ENCODE peak calls at places on chromosomes 5 and 9, in five cellular contexts. P, B, Z, Q and J are unnamed samples.
A peak's percentile ranks its signal among the peaks of the same experiment; 100 is the strongest.

GRCh38 chr9:72203205-72203803 is 54.1 kb downstream of the GDA start:
- DNase-seq in Q (peak; percentile 53), P (no peak), Z (peak; percentile 40), B (no peak), J (peak; percentile 62)

GRCh38 chr9:129439242-129439641 is 181.7 kb downstream of the C9orf50 start:
- DNase-seq in Q (no peak), P (no peak), B (no peak), Z (no peak), J (no peak)

GRCh38 chr5:157155297-157155696 is 10.8 kb downstream of the GARIN3 start:
- DNase-seq in B (no peak), Q (no peak), Z (no peak), P (no peak), J (no peak)

GRCh38 chr5:148615644-148616283 is 38.6 kb downstream of the HTR4 start:
- DNase-seq in Q (no peak), P (no peak), Z (no peak), B (no peak), J (no peak)

GRCh38 chr9:129414377-129415021 is 206.4 kb downstream of the C9orf50 start:
- DNase-seq in Z (no peak), B (no peak), Q (peak; percentile 48), P (no peak), J (no peak)

GRCh38 chr9:105385372-105385985 is 62.4 kb upstream of the FSD1L start:
- DNase-seq in B (no peak), Z (no peak), P (peak; percentile 27), Q (no peak), J (no peak)

GRCh38 chr5:179224741-179225140 is 120.5 kb downstream of the ADAMTS2 start:
- DNase-seq in B (no peak), Z (no peak), P (no peak), Q (no peak), J (no peak)

GRCh38 chr5:132104561-132104960 is 31.0 kb downstream of the CSF2 start:
- DNase-seq in P (no peak), Q (no peak), B (no peak), Z (no peak), J (no peak)

GRCh38 chr5:71586052-71586940 is 844 bp upstream of the MCCC2 start:
- DNase-seq in B (no peak), Z (no peak), Q (peak; percentile 98), P (peak; percentile 23), J (no peak)

GRCh38 chr5:181189962-181190710 is 14.9 kb downstream of the TRIM7 start:
- DNase-seq in P (no peak), Z (no peak), Q (no peak), B (no peak), J (no peak)

GRCh38 chr5:35373196-35373696 is 143.0 kb upstream of the PRLR start:
- DNase-seq in Q (no peak), B (no peak), P (no peak), Z (no peak), J (no peak)

GRCh38 chr5:134227259-134227658 is 1.4 kb upstream of the PPP2CA start:
- DNase-seq in Q (peak; percentile 25), Z (no peak), B (peak; percentile 58), P (no peak), J (peak; percentile 9)

GRCh38 chr9:93461810-93462209 is 8.4 kb upstream of the FAM120AOS start:
- DNase-seq in Q (no peak), P (no peak), Z (no peak), B (no peak), J (no peak)

GRCh38 chr9:93656426-93657222 is 80.2 kb downstream of the PHF2 start:
- DNase-seq in P (no peak), B (no peak), Z (no peak), Q (no peak), J (no peak)

GRCh38 chr5:71587709-71588532 is 781 bp downstream of the MCCC2 start:
- DNase-seq in P (no peak), B (peak; percentile 52), Z (no peak), Q (peak; percentile 21), J (peak; percentile 14)

GRCh38 chr5:170151105-170151831 is 45.6 kb downstream of the FOXI1 start:
- DNase-seq in Q (peak; percentile 54), B (peak; percentile 53), Z (peak; percentile 27), P (no peak), J (no peak)

GRCh38 chr9:15104826-15105420 is 194.7 kb upstream of the FREM1 start:
- DNase-seq in B (peak; percentile 53), Q (peak; percentile 47), Z (peak; percentile 46), P (no peak), J (peak; percentile 30)
- TF ChIP-seq SUZ12 in B (no peak), Q (no peak), Z (no peak), P (no peak), J (no peak)

GRCh38 chr5:8061140-8061469 is 192.2 kb downstream of the MTRR start:
- DNase-seq in Z (no peak), Q (no peak), P (no peak), B (no peak), J (no peak)
- TF ChIP-seq SUZ12 in Z (no peak), Q (no peak), P (no peak), B (no peak), J (no peak)

GRCh38 chr5:41841325-41841724 is 28.9 kb downstream of the OXCT1 start:
- DNase-seq in Z (no peak), Q (no peak), P (no peak), B (no peak), J (no peak)

GRCh38 chr5:41832430-41832829 is 37.8 kb downstream of the OXCT1 start:
- DNase-seq in Q (no peak), Z (no peak), P (no peak), B (no peak), J (no peak)

GRCh38 chr5:41831155-41831554 is 39.1 kb downstream of the OXCT1 start:
- DNase-seq in B (no peak), Z (no peak), P (no peak), Q (no peak), J (no peak)

GRCh38 chr5:41834506-41834905 is 35.7 kb downstream of the OXCT1 start:
- DNase-seq in P (no peak), B (no peak), Z (no peak), Q (no peak), J (no peak)

DNA sequence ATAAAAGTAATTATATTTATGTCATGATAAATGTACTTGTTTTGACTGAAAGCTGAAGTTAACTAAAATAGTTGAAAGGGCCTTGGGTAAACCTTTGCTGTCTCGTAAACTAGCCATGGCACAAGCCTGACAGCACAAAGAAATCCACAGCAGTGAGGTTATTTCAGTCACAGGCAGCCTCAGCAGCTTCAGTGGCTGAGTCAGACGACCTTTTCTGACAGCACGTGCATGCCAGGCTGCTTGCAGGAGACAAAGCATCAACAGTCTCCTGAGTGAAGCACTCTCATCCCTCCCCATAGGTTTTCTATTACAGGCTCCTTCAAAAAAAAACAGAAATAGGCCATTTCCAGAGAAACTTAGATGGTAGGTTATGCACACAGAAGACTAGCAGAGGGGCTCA is 34.6 kb downstream of the OXCT1 start:
- DNase-seq in Q (no peak), B (no peak), P (no peak), Z (no peak), J (no peak)
- TF ChIP-seq SUZ12 in Q (no peak), B (no peak), P (no peak), Z (no peak), J (no peak)

GRCh38 chr5:107979900-107980299 is 309.2 kb upstream of the EFNA5 start:
- DNase-seq in Z (no peak), Q (no peak), B (no peak), P (no peak), J (no peak)

GRCh38 chr5:107979272-107979671 is 308.5 kb upstream of the EFNA5 start:
- DNase-seq in B (no peak), Q (no peak), Z (no peak), P (no peak), J (no peak)

GRCh38 chr5:107980923-107981748 is 310.4 kb upstream of the EFNA5 start:
- DNase-seq in B (no peak), Z (no peak), P (no peak), Q (no peak), J (no peak)

GRCh38 chr5:107982703-107983425 is 312.1 kb upstream of the EFNA5 start:
- DNase-seq in Z (no peak), B (no peak), Q (no peak), P (no peak), J (no peak)

GRCh38 chr5:107985144-107985543 is 314.4 kb upstream of the EFNA5 start:
- DNase-seq in B (no peak), P (no peak), Q (no peak), Z (no peak), J (no peak)
- TF ChIP-seq SUZ12 in B (no peak), P (no peak), Q (no peak), Z (no peak), J (no peak)

GRCh38 chr9:33227013-33227398 is 13.0 kb upstream of the SPINK4 start:
- DNase-seq in Z (no peak), B (no peak), Q (no peak), P (no peak), J (no peak)
- TF ChIP-seq SUZ12 in Z (no peak), B (no peak), Q (no peak), P (no peak), J (no peak)

GRCh38 chr9:132235894-132236661 is 74.2 kb downstream of the NTNG2 start:
- DNase-seq in Z (peak; percentile 75), Q (peak; percentile 46), B (peak; percentile 97), P (no peak), J (peak; percentile 80)
- TF ChIP-seq SUZ12 in Z (no peak), Q (no peak), B (no peak), P (no peak), J (no peak)